ENCODE peak calls at places on chromosome 1, in four cellular contexts. One of them, this sample, is unnamed.
A peak's percentile ranks its signal among the peaks of the same experiment; 100 is the strongest.

GRCh38 chr1:41482906-41483895 is 1.3 kb downstream of the EDN2 start:
- DNase-seq in brain pericyte: no peak
- DNase-seq in mesenchymal stem cell: no peak
- DNase-seq in pons: no peak
- DNase-seq in this sample: no peak

GRCh38 chr1:193256019-193256418 is 69.6 kb upstream of the B3GALT2 start:
- DNase-seq in brain pericyte: no peak
- DNase-seq in mesenchymal stem cell: no peak
- DNase-seq in pons: no peak
- DNase-seq in this sample: no peak

GRCh38 chr1:29967261-29967660 is 730.9 kb downstream of the PTPRU start:
- DNase-seq in brain pericyte: no peak
- DNase-seq in mesenchymal stem cell: no peak
- DNase-seq in pons: no peak
- DNase-seq in this sample: no peak

GRCh38 chr1:162374406-162374805 is 2.2 kb downstream of the SPATA46 start:
- DNase-seq in brain pericyte: no peak
- DNase-seq in mesenchymal stem cell: no peak
- DNase-seq in pons: no peak
- DNase-seq in this sample: no peak

GRCh38 chr1:26537951-26538352 is 8.4 kb downstream of the RPS6KA1 start:
- DNase-seq in brain pericyte: no peak
- DNase-seq in mesenchymal stem cell: peak; percentile 56
- DNase-seq in pons: peak; percentile 84
- DNase-seq in this sample: no peak

GRCh38 chr1:42424201-42424600 is 31.6 kb downstream of the ZMYND12 start:
- DNase-seq in brain pericyte: no peak
- DNase-seq in mesenchymal stem cell: no peak
- DNase-seq in pons: no peak
- DNase-seq in this sample: no peak

GRCh38 chr1:23799570-23800395 is 771 bp downstream of the GALE start:
- DNase-seq in brain pericyte: no peak
- DNase-seq in mesenchymal stem cell: peak; percentile 85
- DNase-seq in pons: no peak
- DNase-seq in this sample: no peak

GRCh38 chr1:85838238-85838637 is 130.0 kb upstream of the ZNHIT6 start:
- DNase-seq in brain pericyte: no peak
- DNase-seq in mesenchymal stem cell: no peak
- DNase-seq in pons: no peak
- DNase-seq in this sample: no peak

GRCh38 chr1:46153228-46153627 is 20.8 kb upstream of the PIK3R3 start:
- DNase-seq in brain pericyte: no peak
- DNase-seq in mesenchymal stem cell: no peak
- DNase-seq in pons: no peak
- DNase-seq in this sample: no peak

GRCh38 chr1:224300346-224300745 is 29.6 kb downstream of the NVL start:
- DNase-seq in brain pericyte: no peak
- DNase-seq in mesenchymal stem cell: peak; percentile 77
- DNase-seq in pons: no peak
- DNase-seq in this sample: no peak

GRCh38 chr1:173043253-173043652 is 7.5 kb downstream of the TNFSF18 start:
- DNase-seq in brain pericyte: peak; percentile 21
- DNase-seq in mesenchymal stem cell: peak; percentile 75
- DNase-seq in pons: no peak
- DNase-seq in this sample: no peak

GRCh38 chr1:32454726-32455125 is 10.1 kb upstream of the ZBTB8B start:
- DNase-seq in brain pericyte: no peak
- DNase-seq in mesenchymal stem cell: no peak
- DNase-seq in pons: peak; percentile 49
- DNase-seq in this sample: no peak

GRCh38 chr1:8702121-8702520 is 115.3 kb downstream of the RERE start:
- DNase-seq in brain pericyte: no peak
- DNase-seq in mesenchymal stem cell: peak; percentile 54
- DNase-seq in pons: peak; percentile 66
- DNase-seq in this sample: no peak

GRCh38 chr1:12486401-12487005 is 131.5 kb downstream of the DHRS3 start:
- DNase-seq in brain pericyte: peak; percentile 32
- DNase-seq in mesenchymal stem cell: no peak
- DNase-seq in pons: no peak
- DNase-seq in this sample: no peak

GRCh38 chr1:11178021-11179015 is 10.8 kb upstream of the ANGPTL7 start:
- DNase-seq in brain pericyte: no peak
- DNase-seq in mesenchymal stem cell: no peak
- DNase-seq in pons: no peak
- DNase-seq in this sample: no peak

GRCh38 chr1:1128454-1129139 is 12.7 kb upstream of the C1orf159 start:
- DNase-seq in brain pericyte: no peak
- DNase-seq in mesenchymal stem cell: no peak
- DNase-seq in pons: no peak
- DNase-seq in this sample: no peak

GRCh38 chr1:55702064-55702463 is 486.9 kb upstream of the USP24 start:
- DNase-seq in brain pericyte: no peak
- DNase-seq in mesenchymal stem cell: peak; percentile 18
- DNase-seq in pons: peak; percentile 14
- DNase-seq in this sample: no peak

GRCh38 chr1:212680691-212681090 is 18.9 kb downstream of the BATF3 start:
- DNase-seq in brain pericyte: no peak
- DNase-seq in mesenchymal stem cell: no peak
- DNase-seq in pons: no peak
- DNase-seq in this sample: no peak

GRCh38 chr1:224898937-224899336 is 30.5 kb upstream of the DNAH14 start:
- DNase-seq in brain pericyte: no peak
- DNase-seq in mesenchymal stem cell: no peak
- DNase-seq in pons: no peak
- DNase-seq in this sample: no peak

GRCh38 chr1:110298991-110299390 is 40.2 kb upstream of the RBM15 start:
- DNase-seq in brain pericyte: no peak
- DNase-seq in mesenchymal stem cell: no peak
- DNase-seq in pons: no peak
- DNase-seq in this sample: no peak

GRCh38 chr1:12230549-12231275 is 882 bp downstream of the VPS13D start:
- DNase-seq in brain pericyte: no peak
- DNase-seq in mesenchymal stem cell: peak; percentile 45
- DNase-seq in pons: peak; percentile 12
- DNase-seq in this sample: no peak

This sample was measured in SK-N-MC.